ENCODE peak calls at places on chromosomes 11 and 22, in six cellular contexts. M is neuronal stem cell, X is IMR-90, B is H9, Y is mesendoderm, J is H1. N is an unnamed sample.

GRCh38 chr22:20021196-20022181 is 579 bp downstream of the TANGO2 start:
- DNase-seq in M (no peak), X (peak), B (no peak), Y (no peak), J (peak), N (peak)

GRCh38 chr11:83975984-83976383 is 689.8 kb upstream of the CCDC90B start:
- DNase-seq in M (no peak), X (no peak), B (no peak), Y (no peak), J (no peak), N (no peak)

GRCh38 chr11:79018371-79018849 is 422.4 kb downstream of the TENM4 start:
- DNase-seq in M (no peak), X (peak), B (no peak), Y (peak), J (no peak), N (peak)

GRCh38 chr11:104968856-104969776 is 742 bp upstream of the CASP4 start:
- DNase-seq in M (no peak), X (peak), B (peak), Y (peak), J (peak), N (peak)

GRCh38 chr22:49236541-49237075 is 591.1 kb downstream of the BRD1 start:
- DNase-seq in M (no peak), X (no peak), B (peak), Y (no peak), J (peak), N (no peak)

GRCh38 chr11:130847517-130847916 is 68.8 kb downstream of the SNX19 start:
- DNase-seq in M (no peak), X (peak), B (no peak), Y (no peak), J (no peak), N (peak)

GRCh38 chr22:42825796-42826195 is 31.3 kb downstream of the ARFGAP3 start:
- DNase-seq in M (no peak), X (no peak), B (no peak), Y (no peak), J (no peak), N (no peak)

GRCh38 chr11:82988936-82989627 is 82.6 kb downstream of the RAB30 start:
- DNase-seq in M (no peak), X (peak), B (no peak), Y (no peak), J (no peak), N (no peak)

GRCh38 chr11:23620617-23621016 is 760.3 kb upstream of the CCDC179 start:
- DNase-seq in M (no peak), X (peak), B (no peak), Y (no peak), J (no peak), N (no peak)

GRCh38 chr11:26539517-26539916 is 32.5 kb downstream of the MUC15 start:
- DNase-seq in M (no peak), X (no peak), B (no peak), Y (no peak), J (no peak), N (no peak)

GRCh38 chr11:84234462-84235202 is 948.5 kb upstream of the CCDC90B start:
- DNase-seq in M (no peak), X (no peak), B (no peak), Y (peak), J (no peak), N (no peak)

GRCh38 chr22:46846154-46846831 is 83.8 kb downstream of the TBC1D22A start:
- DNase-seq in M (no peak), X (peak), B (no peak), Y (no peak), J (no peak), N (no peak)

GRCh38 chr11:69982675-69983570 is 95.2 kb upstream of the ANO1 start:
- DNase-seq in M (no peak), X (no peak), B (peak), Y (no peak), J (no peak), N (no peak)

GRCh38 chr11:69352715-69353325 is 58.9 kb downstream of the MYEOV start:
- DNase-seq in M (no peak), X (peak), B (no peak), Y (peak), J (peak), N (peak)

GRCh38 chr11:103637250-103637649 is 399.2 kb upstream of the DDI1 start:
- DNase-seq in M (no peak), X (peak), B (no peak), Y (no peak), J (no peak), N (no peak)

GRCh38 chr11:33682446-33682845 is 18.2 kb downstream of the C11orf91 start:
- DNase-seq in M (no peak), X (no peak), B (no peak), Y (peak), J (no peak), N (no peak)

GRCh38 chr11:31844351-31844750 is 33.2 kb upstream of the PAX6 start:
- DNase-seq in M (no peak), X (no peak), B (no peak), Y (no peak), J (no peak), N (no peak)

GRCh38 chr11:47599821-47600377 is 5.7 kb upstream of the C1QTNF4 start:
- DNase-seq in M (no peak), X (no peak), B (no peak), Y (no peak), J (no peak), N (no peak)

GRCh38 chr11:123302751-123303195 is 107.7 kb upstream of the CLMP start:
- DNase-seq in M (no peak), X (peak), B (no peak), Y (peak), J (no peak), N (peak)

GRCh38 chr11:61091373-61092279 is 10.7 kb upstream of the CD5 start:
- DNase-seq in M (no peak), X (peak), B (no peak), Y (peak), J (no peak), N (peak)

GRCh38 chr11:128686745-128687177 is 7.1 kb upstream of the FLI1 start:
- DNase-seq in M (no peak), X (peak), B (peak), Y (peak), J (peak), N (peak)

GRCh38 chr11:57657290-57658022 is at the start of gene CLP1:
- DNase-seq in M (peak), X (peak), B (peak), Y (peak), J (peak), N (peak)

GRCh38 chr22:41223535-41223934 is 17.2 kb downstream of the CHADL start:
- DNase-seq in M (no peak), X (no peak), B (no peak), Y (no peak), J (no peak), N (no peak)

GRCh38 chr22:41217553-41218157 is 12.5 kb downstream of the L3MBTL2 start:
- DNase-seq in M (no peak), X (peak), B (peak), Y (peak), J (peak), N (peak)

GRCh38 chr22:41216984-41217383 is 11.9 kb downstream of the L3MBTL2 start:
- DNase-seq in M (no peak), X (peak), B (no peak), Y (no peak), J (no peak), N (peak)

GRCh38 chr22:41226728-41227655 is 13.7 kb downstream of the CHADL start:
- DNase-seq in M (no peak), X (no peak), B (no peak), Y (no peak), J (no peak), N (no peak)

DNA sequence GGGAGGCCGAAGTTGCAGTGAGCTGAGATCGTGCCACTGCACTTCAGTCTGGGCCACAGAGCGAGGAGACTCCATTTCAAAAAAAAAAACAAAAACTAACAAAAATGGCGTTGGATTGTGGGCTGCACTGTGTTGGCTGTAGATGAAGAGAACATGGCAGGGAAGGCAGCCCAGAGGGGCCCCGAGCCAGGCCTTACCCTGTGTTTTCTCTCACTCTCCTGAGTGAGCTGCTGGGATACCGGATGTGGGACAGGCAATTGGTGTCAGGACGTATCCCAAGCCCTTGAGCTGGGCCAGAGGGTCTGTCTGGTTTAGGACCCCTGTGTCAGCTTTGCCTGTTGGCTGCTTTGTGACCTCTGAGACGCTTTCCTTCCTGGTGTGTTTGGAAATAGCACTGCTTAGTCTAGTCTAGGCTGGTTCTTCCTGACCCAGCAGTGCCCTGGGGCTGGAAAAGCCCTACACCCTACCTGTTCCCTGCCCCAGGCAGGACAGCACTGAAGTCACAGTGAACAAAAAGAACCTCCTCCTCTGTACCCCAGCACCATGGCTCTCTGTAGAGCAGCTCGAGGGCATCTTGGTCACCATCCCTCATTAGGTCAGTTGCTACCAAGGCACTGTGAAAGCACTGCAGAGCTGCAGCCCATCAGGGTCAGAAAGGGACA is 17.8 kb downstream of the CHADL start:
- DNase-seq in M (no peak), X (no peak), B (no peak), Y (no peak), J (no peak), N (no peak)
- H4K8ac ChIP-seq in M (no peak), X (no peak), B (no peak), Y (no peak), J (no peak), N (no peak)

GRCh38 chr11:132312616-132313210 is 942.3 kb downstream of the NTM start:
- DNase-seq in M (peak), X (peak), B (peak), Y (peak), J (no peak), N (peak)

GRCh38 chr11:132318421-132319157 is 948.2 kb downstream of the NTM start:
- DNase-seq in M (no peak), X (peak), B (no peak), Y (no peak), J (no peak), N (peak)
- H4K8ac ChIP-seq in M (peak), X (no peak), B (no peak), Y (no peak), J (no peak), N (no peak)

DNA sequence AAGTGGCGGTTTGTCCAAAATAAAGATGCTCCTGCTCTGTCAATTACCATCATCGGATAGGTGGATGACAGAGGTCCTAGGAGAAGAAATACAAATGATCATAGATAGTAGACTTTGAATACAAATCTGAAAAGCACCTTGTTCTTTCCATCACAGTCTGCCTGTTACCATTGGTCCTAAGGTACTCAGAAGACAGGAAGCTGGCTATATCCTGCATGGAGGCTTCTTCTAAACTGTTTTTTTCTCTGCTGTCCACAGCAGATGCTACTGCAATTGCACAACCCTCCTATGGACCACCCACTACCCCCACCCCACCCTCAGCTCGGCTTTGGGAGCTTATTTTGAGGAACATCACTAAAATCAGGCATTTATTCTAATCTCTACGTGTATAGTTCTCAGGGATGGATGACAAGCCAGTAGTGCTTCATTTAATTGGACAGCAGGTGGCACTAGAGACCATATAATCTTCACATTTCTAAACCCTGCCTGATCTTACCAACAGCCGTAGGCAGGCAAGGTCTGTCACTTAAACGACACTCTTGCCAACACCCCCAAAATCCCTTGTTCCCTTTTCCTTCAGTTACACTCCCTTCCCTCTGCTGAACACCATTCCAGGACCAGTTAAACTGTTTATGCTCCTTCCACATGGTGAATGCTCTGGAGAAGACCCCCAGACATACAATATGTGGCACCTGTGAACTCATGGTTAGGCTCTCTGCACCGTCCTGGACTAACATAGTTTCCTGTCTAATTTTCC is 6.6 kb upstream of the PTS start:
- DNase-seq in M (peak), X (peak), B (peak), Y (peak), J (no peak), N (peak)
- H4K8ac ChIP-seq in M (no peak), X (no peak), B (no peak), Y (no peak), J (no peak), N (no peak)

GRCh38 chr11:62665630-62666258 is 632 bp downstream of the CSKMT start:
- DNase-seq in M (peak), X (peak), B (no peak), Y (peak), J (no peak), N (no peak)
- H4K8ac ChIP-seq in M (no peak), X (peak), B (no peak), Y (peak), J (no peak), N (peak)

GRCh38 chr11:119422505-119423416 is at the start of gene THY1:
- DNase-seq in M (peak), X (peak), B (peak), Y (peak), J (peak), N (peak)
- H4K8ac ChIP-seq in M (no peak), X (peak), B (no peak), Y (no peak), J (no peak), N (no peak)

GRCh38 chr22:45581549-45582080 is 78.9 kb downstream of the FBLN1 start:
- DNase-seq in M (no peak), X (no peak), B (no peak), Y (no peak), J (no peak), N (no peak)
- H4K8ac ChIP-seq in M (peak), X (no peak), B (no peak), Y (no peak), J (no peak), N (no peak)

GRCh38 chr22:17158568-17159503 is at the start of gene HDHD5:
- DNase-seq in M (peak), X (peak), B (peak), Y (peak), J (peak), N (peak)

GRCh38 chr22:17161991-17162390 is 2.9 kb upstream of the HDHD5 start:
- DNase-seq in M (no peak), X (no peak), B (no peak), Y (peak), J (no peak), N (no peak)

GRCh38 chr22:17158176-17158567 is 905 bp downstream of the HDHD5 start:
- DNase-seq in M (no peak), X (no peak), B (no peak), Y (no peak), J (no peak), N (no peak)

GRCh38 chr22:17157714-17158113 is 1.4 kb downstream of the HDHD5 start:
- DNase-seq in M (no peak), X (no peak), B (no peak), Y (no peak), J (no peak), N (no peak)

GRCh38 chr22:17159504-17159951 is 451 bp upstream of the HDHD5 start:
- DNase-seq in M (no peak), X (peak), B (no peak), Y (no peak), J (no peak), N (peak)
- H4K8ac ChIP-seq in M (no peak), X (peak), B (no peak), Y (no peak), J (peak), N (peak)

GRCh38 chr22:25403752-25404471 is 160.6 kb upstream of the GRK3 start:
- DNase-seq in M (no peak), X (peak), B (no peak), Y (peak), J (no peak), N (peak)
- H4K8ac ChIP-seq in M (no peak), X (peak), B (no peak), Y (no peak), J (no peak), N (no peak)

N was measured in mesenchymal stem cell.